ENCODE peak calls at places on chromosomes 16 and 17, in nine cellular contexts. K is H1, Q is ovary, W is A549, X is prostate gland, A is adrenal gland, O is suprapubic skin, R is thyroid gland, Y is testis. L is an unnamed sample.
A peak's percentile ranks its signal among the peaks of the same experiment; 100 is the strongest.

GRCh38 chr17:5000237-5000639 is 2.5 kb downstream of the KIF1C start:
- DNase-seq in R (peak; percentile 62), K (no peak), Q (peak; percentile 86), A (peak; percentile 70), Y (no peak), W (no peak), O (peak; percentile 72), X (no peak), L (no peak)

GRCh38 chr16:19969284-19969683 is 84.6 kb upstream of the GPRC5B start:
- DNase-seq in X (no peak), R (no peak), Q (no peak), O (no peak), Y (no peak), W (no peak), A (no peak), K (no peak), L (no peak)

GRCh38 chr17:511001-511690 is 158.5 kb upstream of the RPH3AL start:
- DNase-seq in A (no peak), W (no peak), X (no peak), O (no peak), R (no peak), Y (no peak), Q (peak; percentile 56), K (no peak), L (no peak)

GRCh38 chr16:48008011-48008410 is 147.8 kb downstream of the ABCC12 start:
- DNase-seq in A (no peak), Y (no peak), W (no peak), Q (no peak), O (no peak), K (no peak), X (no peak), R (no peak), L (no peak)

GRCh38 chr16:5235119-5235518 is 137.5 kb upstream of the EEF2KMT start:
- DNase-seq in Q (no peak), W (no peak), Y (no peak), K (no peak), R (no peak), O (no peak), A (no peak), X (no peak), L (no peak)

GRCh38 chr16:30786115-30786935 is 680 bp downstream of the ZNF629 start:
- DNase-seq in X (no peak), W (peak; percentile 68), Q (no peak), K (no peak), Y (peak; percentile 61), A (peak; percentile 75), R (peak; percentile 33), O (no peak), L (no peak)

GRCh38 chr16:81004646-81005353 is 1.9 kb downstream of the CMC2 start:
- DNase-seq in A (no peak), Y (peak; percentile 37), X (peak; percentile 56), W (peak; percentile 32), O (no peak), R (peak; percentile 8), K (no peak), Q (peak; percentile 27), L (peak; percentile 56)

GRCh38 chr16:53456625-53457024 is 22.4 kb downstream of the RBL2 start:
- DNase-seq in R (no peak), O (no peak), K (no peak), W (no peak), A (no peak), Y (no peak), Q (no peak), X (no peak), L (no peak)

GRCh38 chr17:74637265-74637664 is 13.7 kb upstream of the CD300E start:
- DNase-seq in W (no peak), R (peak; percentile 73), O (no peak), K (no peak), Y (no peak), Q (no peak), A (no peak), X (no peak), L (no peak)

GRCh38 chr17:31566992-31567373 is 175.5 kb downstream of the RAB11FIP4 start:
- DNase-seq in W (no peak), A (no peak), X (no peak), Y (no peak), O (no peak), R (no peak), Q (no peak), K (no peak), L (no peak)

GRCh38 chr17:31566247-31566991 is 174.9 kb downstream of the RAB11FIP4 start:
- DNase-seq in X (peak; percentile 74), W (no peak), R (no peak), Y (no peak), Q (no peak), O (no peak), K (no peak), A (no peak), L (no peak)

GRCh38 chr17:31570231-31570630 is 178.8 kb downstream of the RAB11FIP4 start:
- DNase-seq in Q (no peak), K (no peak), O (no peak), A (no peak), X (no peak), R (peak; percentile 52), W (no peak), Y (no peak), L (no peak)

GRCh38 chr17:31565652-31566051 is 174.2 kb downstream of the RAB11FIP4 start:
- DNase-seq in W (no peak), K (no peak), Y (no peak), R (no peak), O (no peak), X (no peak), A (no peak), Q (no peak), L (no peak)

DNA sequence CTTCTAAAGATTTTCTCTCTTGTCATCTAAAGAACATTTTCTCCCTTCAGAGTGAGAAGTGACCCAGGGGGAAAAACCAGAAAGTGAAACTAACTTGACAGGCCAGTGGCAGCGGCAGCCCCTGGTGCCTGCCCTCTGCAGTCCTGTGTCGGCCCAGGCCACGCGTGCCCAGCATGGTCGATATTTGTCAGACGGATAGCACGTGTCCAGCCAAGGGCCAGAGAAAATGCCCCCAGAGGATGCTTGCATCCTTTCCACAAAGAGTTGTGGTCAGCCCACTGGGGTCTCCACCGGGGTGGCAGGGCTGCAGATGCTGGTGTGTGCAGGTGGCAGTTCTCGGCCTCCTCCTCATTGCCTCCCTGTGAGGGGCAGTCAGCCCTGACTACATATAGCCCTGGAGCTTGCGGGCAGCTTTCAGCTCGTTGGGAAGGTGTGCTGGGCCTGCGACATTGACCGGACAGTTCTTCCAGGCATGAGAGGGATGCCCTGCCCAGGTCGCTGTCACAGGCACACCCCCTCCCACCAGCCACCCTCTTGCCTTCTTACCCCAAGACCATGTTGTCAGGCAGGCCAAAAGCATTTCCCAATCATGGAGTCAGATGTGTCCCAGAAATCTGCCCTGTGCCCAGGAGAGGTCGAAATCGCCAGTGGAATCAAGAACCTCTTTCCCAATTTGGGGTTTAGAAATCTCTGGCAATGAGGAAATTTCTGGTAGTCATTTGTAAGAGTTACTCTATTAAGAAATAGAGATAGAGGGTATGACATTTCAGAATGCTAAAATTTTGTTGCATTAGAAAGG is 176.9 kb downstream of the RAB11FIP4 start:
- DNase-seq in A (no peak), Y (no peak), R (no peak), X (no peak), K (no peak), W (no peak), Q (peak; percentile 63), O (no peak), L (no peak)
- H3K4me1 ChIP-seq in A (peaks cover 19% of the 10 kb centered on the region), Y (peaks cover 3% of the 10 kb centered on the region), R (peaks cover 91% of the 10 kb centered on the region), X (peaks cover 7% of the 10 kb centered on the region), K (peaks cover 7% of the 10 kb centered on the region), W (peaks cover 19% of the 10 kb centered on the region), Q (peaks cover 28% of the 10 kb centered on the region), O (peaks cover 74% of the 10 kb centered on the region), L (no peaks in the 10 kb centered on the region)

GRCh38 chr17:49512296-49513043 is 17.4 kb downstream of the NGFR start:
- DNase-seq in R (no peak), A (no peak), K (no peak), W (no peak), Q (no peak), X (no peak), Y (no peak), O (no peak), L (no peak)
- TF ChIP-seq CTCF in R (no peak), A (no peak), K (peak; percentile 22), W (no peak), Q (no peak), X (no peak), Y (no peak), O (no peak), L (no peak)

DNA sequence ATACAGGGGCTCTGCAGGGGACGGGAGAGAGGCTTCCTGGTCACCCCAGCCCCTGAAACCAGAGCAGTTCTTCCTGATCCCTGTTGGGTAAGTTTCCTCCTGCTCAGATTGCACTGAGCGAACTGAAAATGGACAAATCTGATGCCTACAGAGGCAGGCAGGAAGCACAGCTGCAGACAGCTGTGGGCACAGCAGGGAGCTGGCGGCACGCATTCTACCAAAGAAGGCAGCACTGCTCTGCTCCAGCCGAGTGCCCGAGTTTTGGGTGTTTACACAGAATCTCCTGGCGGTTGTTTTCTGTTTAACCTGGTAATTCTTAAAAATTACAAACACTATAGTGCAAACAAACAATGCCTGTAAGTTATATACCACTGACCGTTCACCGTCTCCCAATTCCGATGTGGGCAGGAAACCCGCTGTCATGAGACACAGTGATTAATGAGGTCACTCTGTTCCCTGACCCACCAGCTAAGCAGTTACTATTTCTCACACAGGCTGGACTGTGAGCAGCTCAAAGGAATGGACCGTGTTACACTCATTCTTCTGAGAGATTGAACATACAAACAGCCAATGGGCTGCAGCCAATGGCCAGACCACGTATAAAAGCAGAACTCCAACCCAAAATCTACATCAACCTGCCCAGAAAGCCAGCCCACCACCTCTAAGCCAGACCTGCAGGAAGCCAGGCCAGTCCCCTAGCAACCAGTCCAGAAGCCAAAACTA is 25.5 kb downstream of the NSMCE1 start:
- DNase-seq in Q (peak; percentile 25), K (no peak), X (no peak), W (peak; percentile 35), A (peak; percentile 74), O (no peak), R (no peak), Y (peak; percentile 40), L (no peak)
- TF ChIP-seq POLR2A in Q (no peak), K (no peak), X (no peak), W (no peak), A (peak; percentile 18), O (no peak), R (no peak), Y (no peak), L (no peak)

GRCh38 chr17:78416311-78416711 is 37.9 kb downstream of the PGS1 start:
- DNase-seq in Y (no peak), R (no peak), X (no peak), W (no peak), K (no peak), A (no peak), O (no peak), Q (no peak), L (no peak)

GRCh38 chr17:78416791-78417530 is 38.5 kb downstream of the PGS1 start:
- DNase-seq in K (no peak), X (no peak), Q (no peak), O (no peak), R (no peak), Y (peak; percentile 61), W (no peak), A (peak; percentile 67), L (peak; percentile 57)

GRCh38 chr17:78415821-78416301 is 37.4 kb downstream of the PGS1 start:
- DNase-seq in X (no peak), Y (no peak), K (no peak), Q (no peak), A (no peak), O (no peak), W (no peak), R (no peak), L (no peak)

GRCh38 chr17:78412403-78412802 is 34.0 kb downstream of the PGS1 start:
- DNase-seq in X (no peak), Q (no peak), R (no peak), Y (no peak), W (peak; percentile 58), O (no peak), K (no peak), A (no peak), L (no peak)

GRCh38 chr17:78414178-78415162 is 36.0 kb downstream of the PGS1 start:
- DNase-seq in X (no peak), Y (no peak), K (no peak), R (no peak), A (no peak), W (no peak), O (no peak), Q (no peak), L (peak; percentile 59)
- H3K4me1 ChIP-seq in X (no peaks in the 10 kb centered on the region), Y (peaks cover 21% of the 10 kb centered on the region), K (peaks cover 9% of the 10 kb centered on the region), R (peaks cover 47% of the 10 kb centered on the region), A (peaks cover 54% of the 10 kb centered on the region), W (peaks cover 10% of the 10 kb centered on the region), O (peaks cover 43% of the 10 kb centered on the region), Q (no peaks in the 10 kb centered on the region), L (peaks cover 11% of the 10 kb centered on the region)

L was measured in Peyer's patch.